ENCODE peak calls at places on chromosomes 5 and 9, in eight cellular contexts. I, V, L, A, W, S, M and Q are unnamed samples.

GRCh38 chr9:93988056-93988455 is 32.9 kb upstream of the BARX1 start:
- DNase-seq in I (no peak), V (no peak), L (no peak), A (no peak), W (no peak), S (no peak), M (no peak), Q (no peak)

GRCh38 chr9:13457795-13458194 is 178.3 kb upstream of the MPDZ start:
- DNase-seq in I (no peak), V (no peak), L (no peak), A (no peak), W (no peak), S (no peak), M (no peak), Q (no peak)

GRCh38 chr9:134370638-134371037 is 44.4 kb downstream of the RXRA start:
- DNase-seq in I (no peak), V (no peak), L (no peak), A (no peak), W (no peak), S (no peak), M (no peak), Q (no peak)

GRCh38 chr5:100424017-100424416 is 111.2 kb upstream of the FAM174A start:
- DNase-seq in I (no peak), V (no peak), L (no peak), A (no peak), W (no peak), S (no peak), M (no peak), Q (no peak)

GRCh38 chr9:116899337-116900006 is 212.4 kb downstream of the TRIM32 start:
- DNase-seq in I (no peak), V (no peak), L (no peak), A (no peak), W (no peak), S (peak), M (no peak), Q (no peak)

GRCh38 chr5:157109744-157110143 is 900 bp upstream of the HAVCR2 start:
- DNase-seq in I (no peak), V (no peak), L (no peak), A (no peak), W (no peak), S (no peak), M (no peak), Q (no peak)

GRCh38 chr5:33231214-33231710 is 209.5 kb upstream of the TARS1 start:
- DNase-seq in I (no peak), V (no peak), L (no peak), A (no peak), W (no peak), S (no peak), M (no peak), Q (no peak)

GRCh38 chr5:57862471-57863282 is 380.1 kb upstream of the ACTBL2 start:
- DNase-seq in I (no peak), V (no peak), L (peak), A (no peak), W (no peak), S (no peak), M (no peak), Q (no peak)

GRCh38 chr5:1522601-1523479 is 920 bp downstream of the LPCAT1 start:
- DNase-seq in I (peak), V (no peak), L (peak), A (no peak), W (peak), S (no peak), M (no peak), Q (no peak)

GRCh38 chr5:94471496-94471895 is 146.9 kb downstream of the KIAA0825 start:
- DNase-seq in I (no peak), V (no peak), L (no peak), A (no peak), W (no peak), S (no peak), M (no peak), Q (no peak)

GRCh38 chr9:83062653-83063527 is at the start of gene RASEF:
- DNase-seq in I (peak), V (no peak), L (peak), A (no peak), W (no peak), S (no peak), M (peak), Q (no peak)

GRCh38 chr5:73544429-73545402 is 20.7 kb downstream of the ANKRA2 start:
- DNase-seq in I (peak), V (no peak), L (peak), A (no peak), W (no peak), S (no peak), M (no peak), Q (no peak)

GRCh38 chr5:68424799-68425537 is 209.4 kb downstream of the PIK3R1 start:
- DNase-seq in I (no peak), V (no peak), L (peak), A (no peak), W (no peak), S (no peak), M (no peak), Q (no peak)

DNA sequence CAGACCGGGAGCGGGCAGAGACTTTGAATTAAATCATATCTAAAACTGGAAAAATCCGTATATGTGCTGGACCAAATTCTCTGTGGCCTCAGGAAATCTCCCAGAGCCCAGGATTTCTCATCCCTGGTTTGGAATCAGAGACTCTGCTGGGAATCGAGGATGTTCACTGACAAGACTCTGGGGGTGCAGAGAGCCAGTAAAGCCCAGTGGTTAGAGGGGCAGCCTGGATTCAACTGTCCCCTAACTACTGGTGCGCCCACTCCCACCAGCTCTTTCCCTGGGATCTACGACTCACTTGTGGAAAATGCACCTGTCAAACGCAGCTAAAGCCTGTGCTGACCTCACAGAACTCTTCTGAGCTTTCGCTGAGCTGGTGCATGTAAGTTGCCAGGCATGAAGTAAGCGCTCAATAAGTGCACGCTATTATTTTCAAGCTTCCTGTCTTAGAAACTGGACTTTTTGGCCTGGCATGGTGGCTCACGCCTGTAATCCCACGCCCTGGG is 20.5 kb upstream of the TOR2A start:
- DNase-seq in I (no peak), V (no peak), L (no peak), A (no peak), W (no peak), S (no peak), M (no peak), Q (no peak)
- H3K4me3 ChIP-seq in I (no peak), V (no peak), L (no peak), A (no peak), W (peak), S (no peak), M (peak), Q (no peak)

DNA sequence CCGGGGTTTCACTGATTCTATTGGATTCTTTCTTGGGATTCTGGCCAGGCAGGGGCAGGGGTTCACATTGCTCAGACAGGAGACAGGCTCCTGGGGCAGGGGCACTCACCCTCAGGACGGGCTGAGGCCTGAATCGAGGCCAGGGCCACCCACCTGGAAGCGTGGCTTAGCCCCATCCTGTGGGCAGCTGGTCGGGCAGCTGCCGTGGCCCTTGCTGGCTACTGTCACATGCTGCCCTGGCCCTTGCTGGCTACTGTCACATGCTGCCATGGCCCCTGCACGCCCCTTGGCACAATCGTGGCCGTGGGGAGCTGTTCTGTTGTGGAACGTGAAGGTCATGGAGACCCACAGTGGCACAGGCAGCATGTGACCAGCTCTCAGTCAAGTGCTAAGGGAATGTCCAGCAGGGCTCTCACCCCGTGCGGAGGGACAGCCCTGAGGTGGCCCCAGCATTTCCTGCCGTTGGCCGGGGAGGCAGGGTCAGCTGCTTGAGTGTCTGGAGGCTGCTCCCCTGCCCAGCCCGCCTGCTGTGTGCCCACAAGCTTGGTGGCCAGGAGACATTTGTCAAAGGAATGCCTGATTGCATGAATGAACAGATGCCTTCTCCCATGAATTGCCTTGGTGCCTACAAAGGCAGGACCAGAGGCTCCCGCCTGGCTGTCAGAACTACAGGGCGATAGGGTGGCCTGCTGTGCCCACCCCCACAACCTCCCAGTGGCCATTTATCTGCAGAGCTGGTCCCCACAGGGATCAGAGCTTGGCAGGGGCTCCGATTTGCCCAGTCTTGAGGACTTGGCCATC is 16.9 kb upstream of the TMEM250 start:
- DNase-seq in I (no peak), V (no peak), L (no peak), A (no peak), W (no peak), S (no peak), M (no peak), Q (no peak)
- H3K4me3 ChIP-seq in I (no peak), V (no peak), L (no peak), A (no peak), W (no peak), S (no peak), M (peak), Q (no peak)

DNA sequence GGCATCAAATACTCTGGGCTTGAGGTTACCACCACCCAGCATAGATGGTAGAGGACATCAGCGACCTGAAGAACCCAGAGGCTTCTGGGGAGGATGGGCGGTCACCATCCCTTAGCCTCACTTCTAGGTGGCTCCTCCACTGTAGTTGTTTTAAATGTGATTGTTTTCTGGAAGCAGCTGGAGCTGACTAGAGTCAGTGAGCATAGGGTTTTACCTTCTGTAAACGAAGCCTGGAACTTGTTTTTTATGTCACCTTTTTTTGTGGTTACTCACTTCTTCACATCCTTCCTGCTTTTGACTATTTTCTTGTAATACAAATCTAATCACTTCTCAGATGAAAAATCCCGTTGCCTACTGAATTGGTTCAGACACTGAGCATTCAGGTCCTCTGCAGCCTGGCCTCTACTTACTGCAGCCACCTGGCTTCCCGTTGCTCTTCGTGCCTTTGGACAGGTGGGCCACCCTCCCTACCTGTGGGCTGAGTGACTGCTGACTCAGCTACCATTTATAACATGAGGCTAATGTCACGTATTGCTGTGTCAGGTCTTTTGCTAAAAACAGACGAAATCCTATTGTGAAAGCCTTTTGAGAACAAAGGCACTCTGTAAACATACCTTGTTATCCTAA is 167.8 kb downstream of the MAN2A1 start:
- DNase-seq in I (no peak), V (no peak), L (peak), A (no peak), W (no peak), S (no peak), M (no peak), Q (peak)
- H3K4me3 ChIP-seq in I (no peak), V (no peak), L (no peak), A (peak), W (no peak), S (no peak), M (no peak), Q (peak)

GRCh38 chr9:19124430-19124793 is 2.9 kb downstream of the PLIN2 start:
- DNase-seq in I (no peak), V (no peak), L (no peak), A (no peak), W (no peak), S (no peak), M (no peak), Q (no peak)
- H3K4me3 ChIP-seq in I (peak), V (no peak), L (no peak), A (no peak), W (peak), S (no peak), M (no peak), Q (peak)

DNA sequence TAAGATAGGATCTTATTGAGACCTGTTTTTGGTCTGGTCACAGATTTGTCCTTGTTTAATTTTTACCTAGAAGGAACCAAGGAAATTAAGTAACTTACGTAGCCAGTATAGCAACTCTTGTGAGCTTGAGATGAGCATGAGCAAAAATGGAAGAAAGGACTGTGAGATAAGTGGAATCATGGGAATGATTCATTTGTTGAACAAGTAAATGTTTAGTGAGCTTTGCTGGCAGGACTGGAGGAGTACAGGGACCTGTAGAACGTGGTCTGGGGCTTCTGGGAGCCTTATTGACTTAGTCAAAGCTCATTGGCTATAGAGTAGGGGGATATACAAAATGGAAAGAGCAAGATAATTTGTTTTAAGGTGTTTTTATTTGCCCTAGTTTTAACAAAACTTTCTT is 3.0 kb downstream of the RAD23B start:
- DNase-seq in I (no peak), V (no peak), L (peak), A (no peak), W (no peak), S (no peak), M (no peak), Q (no peak)
- H3K4me3 ChIP-seq in I (peak), V (peak), L (peak), A (no peak), W (peak), S (peak), M (no peak), Q (peak)

DNA sequence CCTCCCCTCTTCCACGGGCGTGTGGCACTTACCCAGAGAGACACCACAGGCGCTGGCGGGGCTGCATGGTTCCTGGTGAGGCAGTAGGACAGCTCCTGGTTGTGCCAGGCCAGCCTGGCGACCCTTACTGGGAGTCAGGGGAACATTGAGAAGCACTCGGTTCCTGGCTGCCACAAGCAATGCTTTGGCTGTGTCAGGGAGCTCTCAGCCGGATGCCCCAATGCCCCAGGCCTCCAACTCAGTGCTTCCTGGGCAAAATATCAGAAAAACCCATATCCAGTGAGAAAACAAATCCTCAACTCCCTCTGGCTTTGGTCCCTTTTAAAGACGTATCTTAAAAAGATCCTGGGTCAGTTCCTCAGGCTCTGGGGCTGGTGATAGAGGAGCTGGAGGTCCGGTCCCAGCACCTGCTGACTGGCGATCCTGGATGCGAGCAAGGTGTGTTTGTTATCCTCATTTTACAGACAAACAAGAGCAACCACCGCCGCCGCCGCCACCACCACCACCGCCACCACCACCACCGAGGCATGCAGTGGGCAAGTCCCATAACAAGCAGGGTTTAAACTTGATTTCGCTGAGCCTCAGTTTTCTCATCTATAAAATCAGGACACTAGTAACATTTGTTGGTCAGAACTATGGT is 4.1 kb downstream of the NKX2-5 start:
- DNase-seq in I (no peak), V (no peak), L (no peak), A (no peak), W (no peak), S (no peak), M (no peak), Q (no peak)
- H3K4me3 ChIP-seq in I (no peak), V (no peak), L (no peak), A (no peak), W (no peak), S (no peak), M (peak), Q (no peak)